ENCODE peak calls at places on chromosomes 7 and 10, in seven cellular contexts. One of them, this sample, is unnamed.

GRCh38 chr7:136857573-136857972 is 10.9 kb upstream of the CHRM2 start:
- DNase-seq in epithelial cell of esophagus: peak; percentile 56
- DNase-seq in GM23338: peak; percentile 48
- DNase-seq in PC-3: peak; percentile 53
- DNase-seq in left ventricle myocardium inferior: no peak
- DNase-seq in fibroblast of mammary gland: peak; percentile 15
- DNase-seq in Caco-2: no peak
- DNase-seq in this sample: peak; percentile 15

GRCh38 chr7:87312215-87312865 is 33.1 kb upstream of the CROT start:
- DNase-seq in epithelial cell of esophagus: peak; percentile 70
- DNase-seq in GM23338: peak; percentile 68
- DNase-seq in PC-3: peak; percentile 75
- DNase-seq in left ventricle myocardium inferior: no peak
- DNase-seq in fibroblast of mammary gland: peak; percentile 67
- DNase-seq in Caco-2: peak; percentile 56
- DNase-seq in this sample: peak; percentile 22

GRCh38 chr10:26481914-26482550 is 43.9 kb downstream of the APBB1IP start:
- DNase-seq in epithelial cell of esophagus: no peak
- DNase-seq in GM23338: no peak
- DNase-seq in PC-3: no peak
- DNase-seq in left ventricle myocardium inferior: no peak
- DNase-seq in fibroblast of mammary gland: no peak
- DNase-seq in Caco-2: no peak
- DNase-seq in this sample: no peak

GRCh38 chr7:78542551-78542950 is 744.0 kb downstream of the PHTF2 start:
- DNase-seq in epithelial cell of esophagus: no peak
- DNase-seq in GM23338: no peak
- DNase-seq in PC-3: no peak
- DNase-seq in left ventricle myocardium inferior: no peak
- DNase-seq in fibroblast of mammary gland: no peak
- DNase-seq in Caco-2: no peak
- DNase-seq in this sample: no peak

GRCh38 chr10:21849624-21850023 is 153.9 kb downstream of the DNAJC1 start:
- DNase-seq in epithelial cell of esophagus: no peak
- DNase-seq in GM23338: peak; percentile 6
- DNase-seq in PC-3: no peak
- DNase-seq in left ventricle myocardium inferior: no peak
- DNase-seq in fibroblast of mammary gland: no peak
- DNase-seq in Caco-2: no peak
- DNase-seq in this sample: no peak

GRCh38 chr7:48505061-48505460 is 333.8 kb downstream of the ABCA13 start:
- DNase-seq in epithelial cell of esophagus: no peak
- DNase-seq in GM23338: no peak
- DNase-seq in PC-3: no peak
- DNase-seq in left ventricle myocardium inferior: no peak
- DNase-seq in fibroblast of mammary gland: no peak
- DNase-seq in Caco-2: no peak
- DNase-seq in this sample: peak; percentile 74

GRCh38 chr10:1216576-1217236 is 160.5 kb downstream of the WDR37 start:
- DNase-seq in epithelial cell of esophagus: no peak
- DNase-seq in GM23338: no peak
- DNase-seq in PC-3: no peak
- DNase-seq in left ventricle myocardium inferior: no peak
- DNase-seq in fibroblast of mammary gland: no peak
- DNase-seq in Caco-2: no peak
- DNase-seq in this sample: no peak

GRCh38 chr7:55074008-55074499 is 55.2 kb downstream of the EGFR start:
- DNase-seq in epithelial cell of esophagus: peak; percentile 93
- DNase-seq in GM23338: peak; percentile 28
- DNase-seq in PC-3: peak; percentile 98
- DNase-seq in left ventricle myocardium inferior: peak; percentile 42
- DNase-seq in fibroblast of mammary gland: peak; percentile 93
- DNase-seq in Caco-2: peak; percentile 94
- DNase-seq in this sample: no peak

GRCh38 chr10:18505719-18506118 is 145.7 kb downstream of the NSUN6 start:
- DNase-seq in epithelial cell of esophagus: no peak
- DNase-seq in GM23338: no peak
- DNase-seq in PC-3: peak; percentile 22
- DNase-seq in left ventricle myocardium inferior: no peak
- DNase-seq in fibroblast of mammary gland: peak; percentile 78
- DNase-seq in Caco-2: no peak
- DNase-seq in this sample: no peak

GRCh38 chr7:6346581-6346980 is 74.2 kb upstream of the CYTH3 start:
- DNase-seq in epithelial cell of esophagus: no peak
- DNase-seq in GM23338: peak; percentile 67
- DNase-seq in PC-3: no peak
- DNase-seq in left ventricle myocardium inferior: no peak
- DNase-seq in fibroblast of mammary gland: no peak
- DNase-seq in Caco-2: no peak
- DNase-seq in this sample: no peak

GRCh38 chr10:938954-939678 is 7.6 kb upstream of the LARP4B start:
- DNase-seq in epithelial cell of esophagus: no peak
- DNase-seq in GM23338: no peak
- DNase-seq in PC-3: no peak
- DNase-seq in left ventricle myocardium inferior: no peak
- DNase-seq in fibroblast of mammary gland: no peak
- DNase-seq in Caco-2: peak; percentile 32
- DNase-seq in this sample: no peak

GRCh38 chr7:19482628-19483027 is 226.2 kb downstream of the POLR1F start:
- DNase-seq in epithelial cell of esophagus: no peak
- DNase-seq in GM23338: no peak
- DNase-seq in PC-3: no peak
- DNase-seq in left ventricle myocardium inferior: no peak
- DNase-seq in fibroblast of mammary gland: peak; percentile 6
- DNase-seq in Caco-2: no peak
- DNase-seq in this sample: no peak

GRCh38 chr7:35647171-35647574 is 47.8 kb downstream of the HERPUD2 start:
- DNase-seq in epithelial cell of esophagus: no peak
- DNase-seq in GM23338: peak; percentile 57
- DNase-seq in PC-3: no peak
- DNase-seq in left ventricle myocardium inferior: no peak
- DNase-seq in fibroblast of mammary gland: peak; percentile 15
- DNase-seq in Caco-2: peak; percentile 48
- DNase-seq in this sample: no peak

GRCh38 chr10:126387041-126387908 is 1.0 kb downstream of the ADAM12 start:
- DNase-seq in epithelial cell of esophagus: peak; percentile 71
- DNase-seq in GM23338: peak; percentile 80
- DNase-seq in PC-3: peak; percentile 73
- DNase-seq in left ventricle myocardium inferior: peak; percentile 44
- DNase-seq in fibroblast of mammary gland: peak; percentile 74
- DNase-seq in Caco-2: peak; percentile 47
- DNase-seq in this sample: no peak

GRCh38 chr10:15658099-15658702 is 61.5 kb downstream of the ITGA8 start:
- DNase-seq in epithelial cell of esophagus: no peak
- DNase-seq in GM23338: no peak
- DNase-seq in PC-3: no peak
- DNase-seq in left ventricle myocardium inferior: no peak
- DNase-seq in fibroblast of mammary gland: no peak
- DNase-seq in Caco-2: no peak
- DNase-seq in this sample: no peak
- H3K4me3 ChIP-seq in epithelial cell of esophagus: no peak overlapping the region
- H3K4me3 ChIP-seq in GM23338: no peak overlapping the region
- H3K4me3 ChIP-seq in PC-3: no peak overlapping the region
- H3K4me3 ChIP-seq in left ventricle myocardium inferior: no peak overlapping the region
- H3K4me3 ChIP-seq in fibroblast of mammary gland: no peak overlapping the region
- H3K4me3 ChIP-seq in Caco-2: no peak overlapping the region
- H3K4me3 ChIP-seq in this sample: no peak overlapping the region

DNA sequence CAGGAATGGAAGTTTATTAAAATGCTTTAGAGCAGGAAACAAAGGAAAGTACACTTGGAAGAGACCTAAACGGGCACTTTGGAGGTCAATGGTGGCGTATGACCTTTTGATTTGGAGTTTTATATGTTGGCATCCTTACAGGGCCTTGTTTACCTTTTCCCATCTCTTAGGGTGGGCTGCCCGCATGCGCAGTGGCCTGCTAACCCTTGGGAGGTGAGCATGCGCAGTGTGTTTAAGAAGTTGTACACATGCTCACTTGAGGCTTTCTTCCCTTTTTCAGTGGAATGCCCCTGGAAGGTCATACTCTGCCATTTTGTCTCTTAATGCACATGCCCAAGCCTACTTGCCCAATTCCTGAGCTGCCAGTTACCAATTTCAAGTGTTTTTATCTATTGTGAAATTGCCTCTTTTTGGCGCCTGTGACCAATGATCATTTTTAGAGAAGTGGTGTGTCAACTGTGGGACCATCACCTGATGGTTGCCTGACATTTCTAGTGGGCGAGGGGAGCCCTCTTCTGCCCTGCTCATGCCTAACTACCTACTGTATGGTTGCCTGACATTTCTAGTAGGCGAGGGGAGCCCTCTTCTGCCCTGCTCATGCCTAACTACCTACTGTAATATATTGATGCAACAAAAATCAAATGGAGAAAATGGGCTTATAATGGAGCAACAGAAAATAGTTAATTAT is 138.0 kb downstream of the PPP1R9A start:
- DNase-seq in epithelial cell of esophagus: peak; percentile 28
- DNase-seq in GM23338: peak; percentile 44
- DNase-seq in PC-3: peak; percentile 66
- DNase-seq in left ventricle myocardium inferior: no peak
- DNase-seq in fibroblast of mammary gland: peak; percentile 47
- DNase-seq in Caco-2: peak; percentile 63
- DNase-seq in this sample: no peak
- TF ChIP-seq CTCF in epithelial cell of esophagus: peak; percentile 36
- TF ChIP-seq CTCF in GM23338: peak; percentile 50
- TF ChIP-seq CTCF in PC-3: peak; percentile 74
- TF ChIP-seq CTCF in left ventricle myocardium inferior: peak; percentile 10
- TF ChIP-seq CTCF in fibroblast of mammary gland: peak; percentile 40
- TF ChIP-seq CTCF in Caco-2: peak; percentile 59
- TF ChIP-seq CTCF in this sample: peak; percentile 57

DNA sequence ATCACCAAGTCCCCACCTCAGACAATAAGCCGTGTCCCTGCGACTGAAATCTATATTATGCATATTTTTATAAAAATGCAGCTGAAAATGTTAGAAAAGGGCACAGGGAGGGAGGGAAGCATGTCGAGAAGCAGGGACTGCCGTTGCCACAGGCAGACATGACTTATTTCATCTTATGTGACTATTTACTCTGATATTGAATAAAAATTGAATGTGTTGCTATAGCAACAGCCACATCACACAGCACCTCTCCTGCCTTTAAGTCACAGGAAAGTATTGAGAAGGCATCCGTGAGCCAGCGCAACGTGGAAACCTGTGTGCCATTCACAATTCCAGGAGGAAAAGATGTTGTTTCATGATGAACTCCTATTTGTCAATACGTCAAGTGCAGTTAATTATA is 549.5 kb downstream of the DNAJB6 start:
- DNase-seq in epithelial cell of esophagus: no peak
- DNase-seq in GM23338: no peak
- DNase-seq in PC-3: no peak
- DNase-seq in left ventricle myocardium inferior: no peak
- DNase-seq in fibroblast of mammary gland: no peak
- DNase-seq in Caco-2: no peak
- DNase-seq in this sample: no peak
- H3K4me3 ChIP-seq in epithelial cell of esophagus: no peak overlapping the region
- H3K4me3 ChIP-seq in GM23338: no peak overlapping the region
- H3K4me3 ChIP-seq in PC-3: no peak overlapping the region
- H3K4me3 ChIP-seq in left ventricle myocardium inferior: no peak overlapping the region
- H3K4me3 ChIP-seq in fibroblast of mammary gland: no peak overlapping the region
- H3K4me3 ChIP-seq in Caco-2: no peak overlapping the region
- H3K4me3 ChIP-seq in this sample: no peak overlapping the region

GRCh38 chr10:48233643-48234042 is 40.9 kb downstream of the FRMPD2 start:
- DNase-seq in epithelial cell of esophagus: no peak
- DNase-seq in GM23338: no peak
- DNase-seq in PC-3: no peak
- DNase-seq in left ventricle myocardium inferior: no peak
- DNase-seq in fibroblast of mammary gland: no peak
- DNase-seq in Caco-2: peak; percentile 26
- DNase-seq in this sample: no peak
- TF ChIP-seq CTCF in epithelial cell of esophagus: no peak
- TF ChIP-seq CTCF in GM23338: no peak
- TF ChIP-seq CTCF in PC-3: no peak
- TF ChIP-seq CTCF in left ventricle myocardium inferior: no peak
- TF ChIP-seq CTCF in fibroblast of mammary gland: no peak
- TF ChIP-seq CTCF in Caco-2: peak; percentile 44
- TF ChIP-seq CTCF in this sample: peak; percentile 21